ENCODE peak calls at places on chromosome 13, in eight cellular contexts. B is stimulated activated CD4-positive, alpha-beta T cell treated with anti-CD3 and anti-CD28 coated beads, Interleukin-1b, Interleukin-23, amount 100 ng/mL, for 24 hours; H is activated effector memory CD4-positive, alpha-beta T cell treated with anti-CD3 and anti-CD28 coated beads, Interleukin-2, amount 50 U/mL, for 16 hours; Q is neural progenitor cell; M is adrenal gland; G is T-helper 2 cell; X is H7; I is left ventricle myocardium inferior. J is an unnamed sample.

GRCh38 chr13:50864492-50864891 is 21.0 kb upstream of the DLEU7 start:
- DNase-seq in B (no peak), H (no peak), Q (no peak), M (no peak), G (no peak), X (no peak), I (no peak), J (no peak)

GRCh38 chr13:29589234-29589633 is 6.3 kb downstream of the SLC7A1 start:
- DNase-seq in B (no peak), H (no peak), Q (peak), M (peak), G (no peak), X (no peak), I (no peak), J (peak)

GRCh38 chr13:90776349-90776748 is 571.1 kb upstream of the MIR17HG start:
- DNase-seq in B (no peak), H (no peak), Q (no peak), M (no peak), G (no peak), X (no peak), I (no peak), J (no peak)

GRCh38 chr13:59706101-59706976 is 457.4 kb downstream of the DIAPH3 start:
- DNase-seq in B (no peak), H (no peak), Q (no peak), M (no peak), G (no peak), X (no peak), I (no peak), J (no peak)

GRCh38 chr13:76036176-76036575 is 400.0 kb downstream of the LMO7 start:
- DNase-seq in B (no peak), H (no peak), Q (no peak), M (no peak), G (no peak), X (no peak), I (no peak), J (no peak)

GRCh38 chr13:79405501-79405830 is 589 bp downstream of the RBM26 start:
- DNase-seq in B (no peak), H (no peak), Q (no peak), M (no peak), G (no peak), X (no peak), I (no peak), J (no peak)

GRCh38 chr13:98026457-98026857 is 73.0 kb downstream of the IPO5 start:
- DNase-seq in B (no peak), H (no peak), Q (no peak), M (no peak), G (no peak), X (peak), I (no peak), J (no peak)

GRCh38 chr13:75416327-75417005 is 65.5 kb downstream of the TBC1D4 start:
- DNase-seq in B (no peak), H (no peak), Q (no peak), M (no peak), G (no peak), X (peak), I (no peak), J (no peak)

GRCh38 chr13:99374994-99375805 is 68.0 kb upstream of the GPR183 start:
- DNase-seq in B (no peak), H (no peak), Q (no peak), M (no peak), G (peak), X (no peak), I (no peak), J (no peak)

GRCh38 chr13:43815204-43815603 is 28.4 kb upstream of the ENOX1 start:
- DNase-seq in B (no peak), H (no peak), Q (no peak), M (no peak), G (no peak), X (no peak), I (no peak), J (peak)

GRCh38 chr13:53854321-53854720 is 825.7 kb downstream of the OLFM4 start:
- DNase-seq in B (no peak), H (no peak), Q (no peak), M (no peak), G (no peak), X (no peak), I (no peak), J (no peak)

GRCh38 chr13:110014719-110015118 is 228.3 kb upstream of the IRS2 start:
- DNase-seq in B (no peak), H (no peak), Q (no peak), M (no peak), G (no peak), X (no peak), I (no peak), J (no peak)

GRCh38 chr13:101127741-101128353 is 288.5 kb downstream of the NALCN start:
- DNase-seq in B (no peak), H (no peak), Q (peak), M (no peak), G (no peak), X (peak), I (no peak), J (peak)

GRCh38 chr13:38620876-38621275 is 66.0 kb upstream of the FREM2 start:
- DNase-seq in B (no peak), H (no peak), Q (no peak), M (no peak), G (no peak), X (no peak), I (no peak), J (no peak)

GRCh38 chr13:49374585-49375290 is 69.1 kb downstream of the CAB39L start:
- DNase-seq in B (no peak), H (no peak), Q (no peak), M (no peak), G (no peak), X (no peak), I (no peak), J (peak)

GRCh38 chr13:32911506-32911905 is 104.7 kb upstream of the KL start:
- DNase-seq in B (no peak), H (no peak), Q (peak), M (no peak), G (no peak), X (peak), I (no peak), J (peak)

GRCh38 chr13:23348270-23349126 is 85.0 kb downstream of the SACS start:
- DNase-seq in B (no peak), H (no peak), Q (no peak), M (no peak), G (no peak), X (peak), I (no peak), J (no peak)

GRCh38 chr13:43567608-43568007 is 219.2 kb downstream of the ENOX1 start:
- DNase-seq in B (no peak), H (no peak), Q (no peak), M (no peak), G (no peak), X (no peak), I (no peak), J (no peak)

GRCh38 chr13:28268800-28269223 is 130.5 kb downstream of the PAN3 start:
- DNase-seq in B (no peak), H (no peak), Q (no peak), M (no peak), G (no peak), X (no peak), I (no peak), J (no peak)

GRCh38 chr13:112966776-112967175 is 2.2 kb upstream of the MCF2L start:
- DNase-seq in B (no peak), H (no peak), Q (no peak), M (no peak), G (no peak), X (no peak), I (no peak), J (no peak)

GRCh38 chr13:42223681-42224080 is 48.3 kb upstream of the AKAP11 start:
- DNase-seq in B (no peak), H (no peak), Q (no peak), M (no peak), G (no peak), X (no peak), I (no peak), J (no peak)

GRCh38 chr13:27018230-27018875 is 153.3 kb downstream of the USP12 start:
- DNase-seq in B (no peak), H (no peak), Q (no peak), M (no peak), G (no peak), X (no peak), I (no peak), J (no peak)

GRCh38 chr13:51342706-51343105 is 3.2 kb downstream of the SERPINE3 start:
- DNase-seq in B (no peak), H (no peak), Q (no peak), M (no peak), G (no peak), X (no peak), I (no peak), J (peak)

GRCh38 chr13:30119476-30119875 is 187.9 kb downstream of the KATNAL1 start:
- DNase-seq in B (no peak), H (no peak), Q (no peak), M (no peak), G (no peak), X (no peak), I (no peak), J (peak)

GRCh38 chr13:35460061-35460460 is 16.4 kb downstream of the MAB21L1 start:
- DNase-seq in B (no peak), H (no peak), Q (no peak), M (no peak), G (no peak), X (no peak), I (no peak), J (no peak)

GRCh38 chr13:113001251-113002140 is 32.5 kb downstream of the MCF2L start:
- DNase-seq in B (no peak), H (no peak), Q (peak), M (peak), G (no peak), X (no peak), I (no peak), J (peak)

GRCh38 chr13:84413016-84413415 is 530.7 kb upstream of the SLITRK1 start:
- DNase-seq in B (no peak), H (no peak), Q (no peak), M (no peak), G (no peak), X (no peak), I (no peak), J (no peak)

GRCh38 chr13:23868521-23868920 is 20.7 kb downstream of the MIPEP start:
- DNase-seq in B (no peak), H (no peak), Q (no peak), M (no peak), G (no peak), X (no peak), I (no peak), J (no peak)

GRCh38 chr13:29434217-29434940 is 161.1 kb downstream of the SLC7A1 start:
- DNase-seq in B (no peak), H (no peak), Q (no peak), M (no peak), G (no peak), X (no peak), I (no peak), J (no peak)

GRCh38 chr13:47594833-47595232 is 406.2 kb downstream of the SUCLA2 start:
- DNase-seq in B (no peak), H (no peak), Q (peak), M (no peak), G (no peak), X (peak), I (no peak), J (no peak)

GRCh38 chr13:97266734-97267417 is 44.7 kb downstream of the MBNL2 start:
- DNase-seq in B (no peak), H (no peak), Q (peak), M (no peak), G (no peak), X (no peak), I (no peak), J (no peak)

GRCh38 chr13:48159436-48160225 is 64.7 kb upstream of the MED4 start:
- DNase-seq in B (no peak), H (no peak), Q (no peak), M (no peak), G (no peak), X (no peak), I (no peak), J (no peak)

GRCh38 chr13:91557328-91557727 is 158.9 kb downstream of the GPC5 start:
- DNase-seq in B (no peak), H (no peak), Q (no peak), M (no peak), G (no peak), X (no peak), I (no peak), J (no peak)

GRCh38 chr13:112348642-112349345 is 27.4 kb upstream of the SPACA7 start:
- DNase-seq in B (no peak), H (no peak), Q (no peak), M (no peak), G (no peak), X (peak), I (no peak), J (no peak)

GRCh38 chr13:20054586-20054985 is 96.1 kb downstream of the ZMYM2 start:
- DNase-seq in B (no peak), H (no peak), Q (no peak), M (no peak), G (no peak), X (no peak), I (no peak), J (no peak)

GRCh38 chr13:111877906-111878305 is 189.0 kb upstream of the SOX1 start:
- DNase-seq in B (no peak), H (peak), Q (no peak), M (no peak), G (no peak), X (no peak), I (no peak), J (no peak)

GRCh38 chr13:46389985-46390384 is 2.9 kb upstream of the RUBCNL start:
- DNase-seq in B (no peak), H (no peak), Q (peak), M (no peak), G (no peak), X (no peak), I (peak), J (no peak)

GRCh38 chr13:21106089-21106488 is 44.7 kb upstream of the LATS2 start:
- DNase-seq in B (no peak), H (no peak), Q (no peak), M (no peak), G (no peak), X (no peak), I (no peak), J (peak)